ENCODE peak calls at places on chromosomes 3 and 15, in nine cellular contexts. One of them, this sample, is unnamed.

GRCh38 chr3:14133188-14133800 is 8.4 kb downstream of the TMEM43 start:
- DNase-seq in HEK293T: no peak
- DNase-seq in stimulated activated CD8-positive, alpha-beta memory T cell treated with anti-CD3 and anti-CD28 coated beads, Interleukin-4, amount 100 ng/mL, for 48 hours: no peak
- DNase-seq in RPMI7951: no peak
- DNase-seq in BE2C: no peak
- DNase-seq in neuronal stem cell: no peak
- DNase-seq in stimulated activated CD4-positive, alpha-beta T cell treated with anti-CD3 and anti-CD28 coated beads, Interleukin-1b, Interleukin-23, amount 100 ng/mL, for 24 hours: no peak
- DNase-seq in neural progenitor cell: no peak
- DNase-seq in GM12891: no peak
- DNase-seq in this sample: no peak

GRCh38 chr3:72724070-72724469 is 124.2 kb downstream of the SHQ1 start:
- DNase-seq in HEK293T: no peak
- DNase-seq in stimulated activated CD8-positive, alpha-beta memory T cell treated with anti-CD3 and anti-CD28 coated beads, Interleukin-4, amount 100 ng/mL, for 48 hours: no peak
- DNase-seq in RPMI7951: no peak
- DNase-seq in BE2C: no peak
- DNase-seq in neuronal stem cell: no peak
- DNase-seq in stimulated activated CD4-positive, alpha-beta T cell treated with anti-CD3 and anti-CD28 coated beads, Interleukin-1b, Interleukin-23, amount 100 ng/mL, for 24 hours: no peak
- DNase-seq in neural progenitor cell: no peak
- DNase-seq in GM12891: no peak
- DNase-seq in this sample: no peak

GRCh38 chr15:100849021-100849831 is 30.4 kb upstream of the ALDH1A3 start:
- DNase-seq in HEK293T: no peak
- DNase-seq in stimulated activated CD8-positive, alpha-beta memory T cell treated with anti-CD3 and anti-CD28 coated beads, Interleukin-4, amount 100 ng/mL, for 48 hours: peak
- DNase-seq in RPMI7951: peak
- DNase-seq in BE2C: peak
- DNase-seq in neuronal stem cell: no peak
- DNase-seq in stimulated activated CD4-positive, alpha-beta T cell treated with anti-CD3 and anti-CD28 coated beads, Interleukin-1b, Interleukin-23, amount 100 ng/mL, for 24 hours: peak
- DNase-seq in neural progenitor cell: no peak
- DNase-seq in GM12891: peak
- DNase-seq in this sample: peak

GRCh38 chr15:40240619-40241304 is 1.9 kb downstream of the PAK6 start:
- DNase-seq in HEK293T: no peak
- DNase-seq in stimulated activated CD8-positive, alpha-beta memory T cell treated with anti-CD3 and anti-CD28 coated beads, Interleukin-4, amount 100 ng/mL, for 48 hours: peak
- DNase-seq in RPMI7951: peak
- DNase-seq in BE2C: no peak
- DNase-seq in neuronal stem cell: no peak
- DNase-seq in stimulated activated CD4-positive, alpha-beta T cell treated with anti-CD3 and anti-CD28 coated beads, Interleukin-1b, Interleukin-23, amount 100 ng/mL, for 24 hours: no peak
- DNase-seq in neural progenitor cell: no peak
- DNase-seq in GM12891: no peak
- DNase-seq in this sample: no peak

GRCh38 chr3:47410801-47411646 is 30.2 kb downstream of the PTPN23 start:
- DNase-seq in HEK293T: no peak
- DNase-seq in stimulated activated CD8-positive, alpha-beta memory T cell treated with anti-CD3 and anti-CD28 coated beads, Interleukin-4, amount 100 ng/mL, for 48 hours: no peak
- DNase-seq in RPMI7951: no peak
- DNase-seq in BE2C: no peak
- DNase-seq in neuronal stem cell: no peak
- DNase-seq in stimulated activated CD4-positive, alpha-beta T cell treated with anti-CD3 and anti-CD28 coated beads, Interleukin-1b, Interleukin-23, amount 100 ng/mL, for 24 hours: no peak
- DNase-seq in neural progenitor cell: no peak
- DNase-seq in GM12891: no peak
- DNase-seq in this sample: no peak

GRCh38 chr3:185846041-185846440 is 21.2 kb upstream of the IGF2BP2 start:
- DNase-seq in HEK293T: no peak
- DNase-seq in stimulated activated CD8-positive, alpha-beta memory T cell treated with anti-CD3 and anti-CD28 coated beads, Interleukin-4, amount 100 ng/mL, for 48 hours: no peak
- DNase-seq in RPMI7951: no peak
- DNase-seq in BE2C: no peak
- DNase-seq in neuronal stem cell: no peak
- DNase-seq in stimulated activated CD4-positive, alpha-beta T cell treated with anti-CD3 and anti-CD28 coated beads, Interleukin-1b, Interleukin-23, amount 100 ng/mL, for 24 hours: no peak
- DNase-seq in neural progenitor cell: no peak
- DNase-seq in GM12891: no peak
- DNase-seq in this sample: peak

GRCh38 chr3:157376596-157377300 is 59.9 kb upstream of the PTX3 start:
- DNase-seq in HEK293T: no peak
- DNase-seq in stimulated activated CD8-positive, alpha-beta memory T cell treated with anti-CD3 and anti-CD28 coated beads, Interleukin-4, amount 100 ng/mL, for 48 hours: no peak
- DNase-seq in RPMI7951: no peak
- DNase-seq in BE2C: no peak
- DNase-seq in neuronal stem cell: peak
- DNase-seq in stimulated activated CD4-positive, alpha-beta T cell treated with anti-CD3 and anti-CD28 coated beads, Interleukin-1b, Interleukin-23, amount 100 ng/mL, for 24 hours: no peak
- DNase-seq in neural progenitor cell: peak
- DNase-seq in GM12891: no peak
- DNase-seq in this sample: no peak

GRCh38 chr3:12286927-12287726 is 1.7 kb upstream of the PPARG start:
- DNase-seq in HEK293T: peak
- DNase-seq in stimulated activated CD8-positive, alpha-beta memory T cell treated with anti-CD3 and anti-CD28 coated beads, Interleukin-4, amount 100 ng/mL, for 48 hours: peak
- DNase-seq in RPMI7951: no peak
- DNase-seq in BE2C: peak
- DNase-seq in neuronal stem cell: no peak
- DNase-seq in stimulated activated CD4-positive, alpha-beta T cell treated with anti-CD3 and anti-CD28 coated beads, Interleukin-1b, Interleukin-23, amount 100 ng/mL, for 24 hours: no peak
- DNase-seq in neural progenitor cell: peak
- DNase-seq in GM12891: no peak
- DNase-seq in this sample: peak

GRCh38 chr3:62562017-62562416 is 188.7 kb upstream of the FEZF2 start:
- DNase-seq in HEK293T: no peak
- DNase-seq in stimulated activated CD8-positive, alpha-beta memory T cell treated with anti-CD3 and anti-CD28 coated beads, Interleukin-4, amount 100 ng/mL, for 48 hours: no peak
- DNase-seq in RPMI7951: peak
- DNase-seq in BE2C: no peak
- DNase-seq in neuronal stem cell: no peak
- DNase-seq in stimulated activated CD4-positive, alpha-beta T cell treated with anti-CD3 and anti-CD28 coated beads, Interleukin-1b, Interleukin-23, amount 100 ng/mL, for 24 hours: no peak
- DNase-seq in neural progenitor cell: no peak
- DNase-seq in GM12891: no peak
- DNase-seq in this sample: no peak

GRCh38 chr15:47300596-47300995 is 416.7 kb upstream of the SEMA6D start:
- DNase-seq in HEK293T: no peak
- DNase-seq in stimulated activated CD8-positive, alpha-beta memory T cell treated with anti-CD3 and anti-CD28 coated beads, Interleukin-4, amount 100 ng/mL, for 48 hours: no peak
- DNase-seq in RPMI7951: no peak
- DNase-seq in BE2C: no peak
- DNase-seq in neuronal stem cell: no peak
- DNase-seq in stimulated activated CD4-positive, alpha-beta T cell treated with anti-CD3 and anti-CD28 coated beads, Interleukin-1b, Interleukin-23, amount 100 ng/mL, for 24 hours: no peak
- DNase-seq in neural progenitor cell: no peak
- DNase-seq in GM12891: no peak
- DNase-seq in this sample: no peak

GRCh38 chr3:23676093-23676492 is 129.7 kb upstream of the UBE2E1 start:
- DNase-seq in HEK293T: no peak
- DNase-seq in stimulated activated CD8-positive, alpha-beta memory T cell treated with anti-CD3 and anti-CD28 coated beads, Interleukin-4, amount 100 ng/mL, for 48 hours: no peak
- DNase-seq in RPMI7951: no peak
- DNase-seq in BE2C: no peak
- DNase-seq in neuronal stem cell: no peak
- DNase-seq in stimulated activated CD4-positive, alpha-beta T cell treated with anti-CD3 and anti-CD28 coated beads, Interleukin-1b, Interleukin-23, amount 100 ng/mL, for 24 hours: no peak
- DNase-seq in neural progenitor cell: no peak
- DNase-seq in GM12891: no peak
- DNase-seq in this sample: no peak

GRCh38 chr3:176262071-176262470 is 935.2 kb downstream of the TBL1XR1 start:
- DNase-seq in HEK293T: no peak
- DNase-seq in stimulated activated CD8-positive, alpha-beta memory T cell treated with anti-CD3 and anti-CD28 coated beads, Interleukin-4, amount 100 ng/mL, for 48 hours: no peak
- DNase-seq in RPMI7951: no peak
- DNase-seq in BE2C: no peak
- DNase-seq in neuronal stem cell: no peak
- DNase-seq in stimulated activated CD4-positive, alpha-beta T cell treated with anti-CD3 and anti-CD28 coated beads, Interleukin-1b, Interleukin-23, amount 100 ng/mL, for 24 hours: no peak
- DNase-seq in neural progenitor cell: no peak
- DNase-seq in GM12891: no peak
- DNase-seq in this sample: no peak